ENCODE peak calls at places on chromosomes 7 and 10, in five cellular contexts. One of them, this sample, is unnamed. For H3K4me1, the result is how much of the 10 kb centered on the place peaks cover.

GRCh38 chr7:108093903-108094302 is 36.3 kb downstream of the LAMB4 start:
- DNase-seq in CD4-positive, alpha-beta memory T cell: no peak
- DNase-seq in body of pancreas: no peak
- DNase-seq in breast epithelium: no peak
- DNase-seq in DND-41: no peak
- DNase-seq in this sample: no peak

GRCh38 chr7:105639677-105640493 is 58.6 kb upstream of the EFCAB10 start:
- DNase-seq in DND-41: no peak
- DNase-seq in body of pancreas: no peak
- DNase-seq in breast epithelium: no peak
- DNase-seq in CD4-positive, alpha-beta memory T cell: no peak
- DNase-seq in this sample: no peak

GRCh38 chr7:15557686-15558085 is 4.1 kb downstream of the AGMO start:
- DNase-seq in CD4-positive, alpha-beta memory T cell: no peak
- DNase-seq in breast epithelium: no peak
- DNase-seq in DND-41: no peak
- DNase-seq in body of pancreas: no peak
- DNase-seq in this sample: no peak

GRCh38 chr7:157881062-157881771 is 544.4 kb downstream of the DNAJB6 start:
- DNase-seq in breast epithelium: no peak
- DNase-seq in CD4-positive, alpha-beta memory T cell: no peak
- DNase-seq in body of pancreas: no peak
- DNase-seq in DND-41: no peak
- DNase-seq in this sample: peak

GRCh38 chr7:81624650-81625310 is 145.1 kb downstream of the HGF start:
- DNase-seq in CD4-positive, alpha-beta memory T cell: no peak
- DNase-seq in body of pancreas: no peak
- DNase-seq in DND-41: no peak
- DNase-seq in breast epithelium: no peak
- DNase-seq in this sample: no peak

GRCh38 chr10:92901819-92902234 is 53.5 kb downstream of the EXOC6 start:
- DNase-seq in body of pancreas: no peak
- DNase-seq in breast epithelium: no peak
- DNase-seq in CD4-positive, alpha-beta memory T cell: peak
- DNase-seq in DND-41: peak
- DNase-seq in this sample: peak

GRCh38 chr10:35516102-35516670 is 89.0 kb upstream of the GJD4 start:
- DNase-seq in CD4-positive, alpha-beta memory T cell: no peak
- DNase-seq in DND-41: no peak
- DNase-seq in breast epithelium: no peak
- DNase-seq in body of pancreas: no peak
- DNase-seq in this sample: no peak

GRCh38 chr10:124341768-124342135 is 77.0 kb downstream of the OAT start:
- DNase-seq in breast epithelium: no peak
- DNase-seq in CD4-positive, alpha-beta memory T cell: no peak
- DNase-seq in body of pancreas: no peak
- DNase-seq in DND-41: no peak
- DNase-seq in this sample: no peak

DNA sequence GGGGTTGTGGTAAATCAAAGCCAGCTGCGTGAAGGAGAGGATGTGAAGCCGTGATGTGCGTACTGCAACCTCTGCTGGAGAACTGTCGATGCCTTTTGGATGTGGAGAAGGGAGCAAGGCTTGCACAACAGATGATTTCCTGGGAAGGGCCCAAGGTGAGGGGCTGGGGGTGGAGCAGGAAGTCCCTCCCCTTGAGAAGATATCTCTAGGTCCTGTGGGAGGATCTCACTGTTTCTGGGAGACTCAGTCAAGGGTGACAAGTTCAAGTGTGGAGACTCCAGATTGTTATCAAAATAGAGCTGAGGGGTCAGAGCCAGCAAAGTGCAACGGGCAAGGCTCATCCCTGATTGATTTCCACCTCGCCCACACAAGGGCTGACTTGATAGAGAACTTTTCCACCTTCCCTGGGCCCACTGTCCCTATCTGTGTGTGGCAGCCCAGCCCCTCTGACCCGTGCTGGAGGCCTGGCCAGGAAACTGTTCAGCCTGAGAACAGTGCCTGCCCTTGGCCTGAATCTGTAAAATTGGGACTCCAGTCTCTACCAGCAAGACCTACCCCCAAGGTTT is 55.0 kb downstream of the COL13A1 start:
- DNase-seq in CD4-positive, alpha-beta memory T cell: no peak
- DNase-seq in breast epithelium: no peak
- DNase-seq in body of pancreas: no peak
- DNase-seq in DND-41: no peak
- DNase-seq in this sample: no peak
- H3K4me1 ChIP-seq in CD4-positive, alpha-beta memory T cell: under half
- H3K4me1 ChIP-seq in breast epithelium: under half
- H3K4me1 ChIP-seq in body of pancreas: under half
- H3K4me1 ChIP-seq in DND-41: under half
- H3K4me1 ChIP-seq in this sample: under half

GRCh38 chr7:1941464-1942025 is 271.5 kb downstream of the ELFN1 start:
- DNase-seq in DND-41: no peak
- DNase-seq in body of pancreas: peak
- DNase-seq in breast epithelium: no peak
- DNase-seq in CD4-positive, alpha-beta memory T cell: no peak
- DNase-seq in this sample: no peak
- H3K4me1 ChIP-seq in DND-41: half or more
- H3K4me1 ChIP-seq in body of pancreas: under half
- H3K4me1 ChIP-seq in breast epithelium: under half
- H3K4me1 ChIP-seq in CD4-positive, alpha-beta memory T cell: half or more
- H3K4me1 ChIP-seq in this sample: half or more

GRCh38 chr10:44986670-44987069 is 8.1 kb upstream of the DEPP1 start:
- DNase-seq in DND-41: no peak
- DNase-seq in breast epithelium: no peak
- DNase-seq in body of pancreas: no peak
- DNase-seq in CD4-positive, alpha-beta memory T cell: no peak
- DNase-seq in this sample: no peak
- H3K4me1 ChIP-seq in DND-41: under half
- H3K4me1 ChIP-seq in breast epithelium: under half
- H3K4me1 ChIP-seq in body of pancreas: half or more
- H3K4me1 ChIP-seq in CD4-positive, alpha-beta memory T cell: under half
- H3K4me1 ChIP-seq in this sample: under half

GRCh38 chr7:155727616-155728015 is 83.2 kb downstream of the RBM33 start:
- DNase-seq in body of pancreas: peak
- DNase-seq in DND-41: no peak
- DNase-seq in breast epithelium: no peak
- DNase-seq in CD4-positive, alpha-beta memory T cell: no peak
- DNase-seq in this sample: no peak

GRCh38 chr7:155722936-155723335 is 78.5 kb downstream of the RBM33 start:
- DNase-seq in CD4-positive, alpha-beta memory T cell: no peak
- DNase-seq in body of pancreas: no peak
- DNase-seq in breast epithelium: no peak
- DNase-seq in DND-41: no peak
- DNase-seq in this sample: no peak

GRCh38 chr7:155728116-155728515 is 83.7 kb downstream of the RBM33 start:
- DNase-seq in body of pancreas: peak
- DNase-seq in CD4-positive, alpha-beta memory T cell: no peak
- DNase-seq in DND-41: no peak
- DNase-seq in breast epithelium: no peak
- DNase-seq in this sample: no peak

GRCh38 chr7:155722118-155722517 is 77.7 kb downstream of the RBM33 start:
- DNase-seq in body of pancreas: no peak
- DNase-seq in CD4-positive, alpha-beta memory T cell: no peak
- DNase-seq in breast epithelium: no peak
- DNase-seq in DND-41: no peak
- DNase-seq in this sample: peak

GRCh38 chr7:155725073-155725346 is 80.5 kb downstream of the RBM33 start:
- DNase-seq in DND-41: no peak
- DNase-seq in breast epithelium: no peak
- DNase-seq in body of pancreas: no peak
- DNase-seq in CD4-positive, alpha-beta memory T cell: no peak
- DNase-seq in this sample: no peak
- H3K4me1 ChIP-seq in DND-41: under half
- H3K4me1 ChIP-seq in breast epithelium: under half
- H3K4me1 ChIP-seq in body of pancreas: under half
- H3K4me1 ChIP-seq in CD4-positive, alpha-beta memory T cell: under half
- H3K4me1 ChIP-seq in this sample: under half

DNA sequence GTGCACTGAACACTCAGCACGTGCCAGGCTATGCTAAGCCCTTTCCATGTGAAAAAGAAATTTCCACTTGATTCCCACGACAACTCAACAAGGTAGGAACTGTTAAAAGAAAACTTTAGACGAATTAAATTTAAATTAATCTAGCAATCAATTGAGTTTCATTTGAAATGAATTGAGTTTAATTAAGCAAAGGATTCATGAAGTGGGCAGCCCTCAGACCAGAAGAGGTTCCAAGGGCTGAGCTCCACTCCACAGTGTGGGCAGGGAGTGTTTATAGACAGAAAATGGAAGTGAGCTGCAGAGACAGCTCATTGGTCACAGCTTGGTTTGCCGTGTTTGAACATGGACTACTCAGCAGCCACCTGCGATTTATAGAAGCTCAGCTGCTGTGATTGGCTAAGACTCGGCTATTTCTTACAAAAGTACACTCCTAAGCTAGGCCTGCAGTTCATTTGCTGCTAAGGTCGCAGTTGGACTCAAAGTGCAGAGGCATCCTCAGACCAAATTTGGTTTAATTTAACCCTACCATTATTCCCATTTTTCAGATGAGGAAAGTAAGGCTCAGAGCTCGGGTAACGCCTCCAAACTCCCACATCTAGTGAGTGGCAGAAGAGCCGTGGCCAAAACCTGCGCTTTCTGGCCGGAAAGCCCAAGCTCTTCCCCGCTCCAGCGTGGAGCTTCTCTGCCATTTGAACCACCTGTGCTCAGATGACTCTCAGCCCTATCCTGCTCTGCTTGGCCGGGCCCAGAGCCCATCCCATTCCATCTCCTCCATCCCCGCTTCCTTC is 24.9 kb downstream of the CALML3 start:
- DNase-seq in DND-41: no peak
- DNase-seq in breast epithelium: no peak
- DNase-seq in CD4-positive, alpha-beta memory T cell: no peak
- DNase-seq in body of pancreas: no peak
- DNase-seq in this sample: no peak
- H3K4me1 ChIP-seq in DND-41: under half
- H3K4me1 ChIP-seq in breast epithelium: under half
- H3K4me1 ChIP-seq in CD4-positive, alpha-beta memory T cell: under half
- H3K4me1 ChIP-seq in body of pancreas: half or more
- H3K4me1 ChIP-seq in this sample: under half